ENCODE peak calls at places on chromosomes 6 and 20, in six cellular contexts. D, N, P, C, I and V are unnamed samples.

GRCh38 chr20:44785768-44786167 is 24.6 kb downstream of the RIMS4 start:
- DNase-seq in I (no peak), P (no peak), D (peak), C (no peak), N (no peak), V (no peak)

GRCh38 chr20:3071610-3072529 is at the start of gene OXT:
- DNase-seq in P (peak), D (peak), N (no peak), C (peak), I (no peak), V (peak)

GRCh38 chr6:75855047-75855446 is 106.0 kb downstream of the MYO6 start:
- DNase-seq in C (no peak), N (peak), P (peak), I (peak), D (no peak), V (peak)

GRCh38 chr6:37083243-37084138 is 78.0 kb downstream of the FGD2 start:
- DNase-seq in D (no peak), P (peak), C (peak), N (no peak), I (peak), V (no peak)

GRCh38 chr20:19022118-19022575 is 190.3 kb upstream of the SLC24A3 start:
- DNase-seq in C (peak), D (no peak), I (no peak), P (no peak), N (no peak), V (no peak)

GRCh38 chr6:45376310-45377040 is 1.3 kb downstream of the SUPT3H start:
- DNase-seq in C (no peak), P (no peak), N (no peak), I (no peak), D (no peak), V (no peak)

GRCh38 chr20:47464380-47465101 is 37.1 kb upstream of the NCOA3 start:
- DNase-seq in C (peak), D (no peak), P (peak), N (no peak), I (peak), V (no peak)

GRCh38 chr6:67766061-67766460 is 869.0 kb upstream of the ADGRB3 start:
- DNase-seq in C (no peak), P (peak), D (no peak), N (no peak), I (no peak), V (no peak)

GRCh38 chr6:131400054-131400781 is 172.8 kb upstream of the ARG1 start:
- DNase-seq in C (no peak), P (no peak), I (peak), N (no peak), D (no peak), V (no peak)

GRCh38 chr6:78308025-78308424 is 559.3 kb upstream of the IRAK1BP1 start:
- DNase-seq in I (no peak), P (no peak), D (peak), N (peak), C (no peak), V (no peak)

GRCh38 chr20:63567382-63568169 is 6.5 kb downstream of the HELZ2 start:
- DNase-seq in D (no peak), N (peak), C (no peak), I (no peak), P (no peak), V (peak)

GRCh38 chr6:105619971-105620741 is 217.3 kb upstream of the PREP start:
- DNase-seq in D (no peak), N (no peak), C (no peak), P (no peak), I (no peak), V (no peak)

GRCh38 chr6:160071805-160072687 is 49.6 kb upstream of the SLC22A1 start:
- DNase-seq in C (no peak), D (no peak), N (no peak), I (no peak), P (no peak), V (no peak)

GRCh38 chr20:326645-327031 is 1.3 kb downstream of the SOX12 start:
- DNase-seq in C (peak), N (no peak), I (no peak), P (no peak), D (no peak), V (no peak)

GRCh38 chr20:35972445-35972844 is 4.1 kb downstream of the CNBD2 start:
- DNase-seq in N (no peak), P (no peak), C (no peak), I (no peak), D (no peak), V (no peak)

GRCh38 chr6:53828215-53828614 is 33.4 kb downstream of the LRRC1 start:
- DNase-seq in N (no peak), D (no peak), C (no peak), P (no peak), I (no peak), V (no peak)

GRCh38 chr6:69812746-69813427 is 16.1 kb upstream of the LMBRD1 start:
- DNase-seq in D (no peak), I (no peak), P (no peak), N (no peak), C (no peak), V (no peak)

GRCh38 chr6:24935753-24936152 is at the start of gene RIPOR2:
- DNase-seq in N (peak), C (no peak), D (peak), P (no peak), I (no peak), V (peak)

GRCh38 chr20:11267762-11268335 is 594.0 kb upstream of the JAG1 start:
- DNase-seq in D (no peak), P (no peak), N (no peak), C (no peak), I (no peak), V (no peak)

GRCh38 chr20:18314786-18315406 is 26.6 kb downstream of the ZNF133 start:
- DNase-seq in P (no peak), I (peak), C (no peak), D (no peak), N (no peak), V (no peak)

GRCh38 chr6:63452117-63452516 is 120.2 kb upstream of the LOC128125822 start:
- DNase-seq in C (no peak), I (no peak), D (no peak), N (no peak), P (no peak), V (no peak)

GRCh38 chr6:22399693-22400092 is 102.9 kb upstream of the PRL start:
- DNase-seq in D (no peak), P (no peak), N (no peak), I (no peak), C (no peak), V (no peak)

GRCh38 chr6:6366778-6367177 is 46.3 kb upstream of the F13A1 start:
- DNase-seq in I (no peak), C (no peak), D (peak), N (no peak), P (no peak), V (no peak)

GRCh38 chr6:56524891-56525703 is 117.6 kb downstream of the DST start:
- DNase-seq in I (peak), C (no peak), N (no peak), P (no peak), D (no peak), V (no peak)

GRCh38 chr6:73079978-73080377 is 145.3 kb downstream of the KHDC1L start:
- DNase-seq in D (no peak), N (peak), P (no peak), C (no peak), I (no peak), V (peak)

GRCh38 chr20:1669304-1669703 is 11.7 kb upstream of the SIRPG start:
- DNase-seq in C (no peak), N (no peak), I (no peak), D (no peak), P (peak), V (no peak)

GRCh38 chr6:129567374-129567773 is 142.6 kb downstream of the ARHGAP18 start:
- DNase-seq in C (no peak), I (no peak), D (peak), N (peak), P (no peak), V (no peak)

GRCh38 chr20:34045294-34045693 is 51.6 kb downstream of the RALY start:
- DNase-seq in P (peak), I (no peak), C (no peak), D (no peak), N (no peak), V (no peak)

GRCh38 chr20:50369225-50370035 is 140.8 kb upstream of the PTPN1 start:
- DNase-seq in I (no peak), D (no peak), C (no peak), N (no peak), P (no peak), V (no peak)

GRCh38 chr6:169240591-169241390 is 12.9 kb downstream of the THBS2 start:
- DNase-seq in I (no peak), P (no peak), N (no peak), D (no peak), C (no peak), V (no peak)

GRCh38 chr20:35021831-35022230 is 66.2 kb downstream of the MYH7B start:
- DNase-seq in P (no peak), C (no peak), I (no peak), D (no peak), N (no peak), V (no peak)

GRCh38 chr6:79614326-79615285 is 16.5 kb upstream of the SH3BGRL2 start:
- DNase-seq in D (no peak), C (no peak), N (peak), I (no peak), P (no peak), V (peak)

GRCh38 chr20:39458452-39458851 is 496.3 kb downstream of the DHX35 start:
- DNase-seq in P (no peak), C (no peak), D (no peak), I (no peak), N (no peak), V (no peak)

GRCh38 chr6:52675372-52675771 is 4.5 kb downstream of the TMEM14A start:
- DNase-seq in P (no peak), D (no peak), N (no peak), I (no peak), C (no peak), V (no peak)

GRCh38 chr20:8744228-8744844 is 324.6 kb upstream of the PLCB4 start:
- DNase-seq in P (no peak), C (no peak), N (no peak), I (no peak), D (no peak), V (no peak)

GRCh38 chr6:136656121-136656520 is 105.9 kb upstream of the MAP7 start:
- DNase-seq in C (no peak), P (no peak), I (no peak), N (no peak), D (no peak), V (no peak)

GRCh38 chr6:126614642-126615504 is 275.0 kb downstream of the CENPW start:
- DNase-seq in I (no peak), P (no peak), C (no peak), D (peak), N (peak), V (no peak)

GRCh38 chr6:55474386-55474785 is 104.6 kb downstream of the HMGCLL1 start:
- DNase-seq in I (no peak), P (no peak), D (no peak), N (no peak), C (no peak), V (no peak)

GRCh38 chr6:89574860-89575561 is 63.5 kb downstream of the LYRM2 start:
- DNase-seq in I (no peak), N (peak), C (no peak), P (no peak), D (no peak), V (no peak)

GRCh38 chr6:141131616-141132015 is 1001.1 kb upstream of the GJE1 start:
- DNase-seq in P (no peak), C (no peak), I (no peak), D (no peak), N (no peak), V (no peak)

GRCh38 chr6:116244284-116244683 is 9.6 kb downstream of the TSPYL4 start:
- DNase-seq in P (no peak), I (no peak), C (no peak), D (no peak), N (no peak), V (no peak)
- TF ChIP-seq CTCF in P (no peak), I (no peak), C (no peak), D (no peak), N (no peak), V (no peak)

DNA sequence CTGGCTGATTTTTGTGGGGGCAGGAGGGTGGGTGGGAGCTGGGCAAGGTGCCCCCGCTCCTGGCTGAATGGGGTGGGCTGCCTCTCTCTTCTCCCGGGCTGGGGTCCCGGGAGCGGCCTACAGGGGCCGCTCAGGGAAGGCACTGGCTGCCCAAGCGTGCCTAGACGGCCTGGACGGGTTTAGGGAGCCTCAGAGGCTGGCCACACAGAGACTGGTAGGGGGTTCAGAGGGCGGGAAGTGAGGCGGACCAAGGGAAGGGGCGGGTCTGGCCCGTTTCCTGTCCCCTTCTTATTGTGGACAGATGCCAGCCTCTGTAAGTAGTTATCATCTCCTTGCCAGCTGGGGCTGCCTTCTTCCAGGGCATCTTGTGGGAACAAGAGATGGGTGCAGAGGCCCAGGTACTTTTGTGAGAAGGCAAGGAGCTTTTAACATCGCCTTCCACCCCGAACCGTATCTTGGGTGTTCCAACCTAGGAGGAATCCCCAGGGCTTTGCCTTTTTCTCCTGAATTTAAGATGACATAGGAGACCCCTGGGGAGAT is 437 bp downstream of the CD40 start:
- DNase-seq in P (peak), D (peak), N (peak), C (no peak), I (no peak), V (peak)
- TF ChIP-seq CTCF in P (no peak), D (peak), N (no peak), C (no peak), I (no peak), V (no peak)

DNA sequence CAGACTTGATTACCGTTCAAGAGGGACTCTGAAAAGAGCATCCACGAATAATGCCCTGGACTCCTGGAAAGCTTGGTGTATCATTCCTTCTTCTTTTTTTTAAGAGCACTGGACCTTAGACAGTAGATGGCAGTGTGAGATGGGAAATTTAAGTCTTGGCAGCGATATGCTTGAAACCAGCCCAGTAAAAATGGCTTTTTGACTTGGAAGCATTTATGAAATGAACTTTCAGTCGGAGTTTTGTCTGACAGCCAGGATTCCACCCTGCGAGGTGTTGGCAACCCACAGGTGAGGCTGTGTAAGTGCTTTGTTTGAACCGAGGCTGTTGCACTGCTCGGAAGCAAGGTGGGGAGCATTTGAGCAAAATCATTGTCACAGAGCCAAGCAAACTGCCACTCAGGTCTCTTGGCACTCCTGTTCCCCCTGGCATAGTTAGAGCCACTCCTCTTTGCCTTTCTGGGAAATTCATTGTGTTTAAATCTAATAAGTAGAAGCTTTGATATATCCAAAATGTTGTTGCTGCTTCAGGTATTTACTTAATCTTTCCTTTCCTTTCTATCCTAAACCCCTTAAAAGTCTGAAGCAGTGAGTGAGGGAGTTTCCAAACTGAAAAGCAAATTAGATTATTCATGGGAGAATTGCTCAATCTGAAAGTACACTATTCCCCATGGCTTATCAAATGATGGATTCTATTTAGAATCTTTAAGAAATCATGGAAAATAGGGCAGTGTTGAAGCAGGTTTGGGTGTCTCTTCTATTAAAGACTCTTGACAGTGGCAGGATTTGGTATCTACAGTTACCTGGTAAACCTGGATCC is 272.8 kb upstream of the SLC35B3 start:
- DNase-seq in P (no peak), C (no peak), I (peak), D (no peak), N (peak), V (no peak)
- TF ChIP-seq CTCF in P (peak), C (no peak), I (peak), D (peak), N (peak), V (peak)

DNA sequence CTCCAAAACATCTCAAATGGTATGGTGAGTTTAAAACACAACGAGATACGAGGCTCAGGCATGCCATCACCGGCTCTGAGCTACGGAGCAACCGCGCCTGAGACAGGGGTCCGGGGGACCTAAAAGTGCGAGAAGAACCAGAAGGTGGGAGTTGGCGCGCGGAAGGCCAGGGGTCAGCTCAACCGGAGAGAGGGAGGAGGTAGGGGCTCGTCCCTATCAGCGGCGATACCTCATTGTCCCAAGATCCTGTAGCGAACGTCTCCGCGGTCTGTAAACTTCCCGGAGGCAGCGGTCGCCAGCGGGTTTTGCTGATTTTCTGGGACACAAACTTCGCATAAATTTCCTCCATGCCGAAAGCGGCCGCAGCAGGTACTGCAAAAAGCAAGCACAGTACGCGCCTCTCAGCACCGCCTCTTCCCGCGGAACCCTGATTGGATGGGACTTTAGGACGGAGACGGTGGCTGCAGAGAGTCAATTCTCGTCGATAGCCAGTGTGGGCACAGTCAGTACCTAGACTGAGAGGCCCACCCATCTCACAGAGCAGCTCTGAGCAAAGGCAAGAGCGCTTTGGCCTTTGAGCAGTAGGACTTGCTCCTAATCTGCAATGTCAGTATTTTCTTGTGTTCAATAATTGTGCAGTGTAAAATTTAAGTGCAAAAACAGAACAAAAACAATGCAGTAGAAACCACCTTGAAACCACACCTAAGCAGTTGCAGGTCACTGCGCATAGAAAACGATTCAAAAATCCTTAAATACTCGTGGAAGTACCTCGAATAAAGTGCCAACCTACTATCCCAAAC is at the start of gene NUP43:
- DNase-seq in D (peak), C (peak), I (peak), N (peak), P (peak), V (peak)
- TF ChIP-seq CTCF in D (peak), C (peak), I (peak), N (peak), P (peak), V (no peak)

GRCh38 chr20:42483694-42484303 is 705.9 kb downstream of the PTPRT start:
- DNase-seq in I (no peak), P (no peak), D (peak), C (no peak), N (peak), V (no peak)

GRCh38 chr20:42484790-42485365 is 704.8 kb downstream of the PTPRT start:
- DNase-seq in N (no peak), C (no peak), I (no peak), P (no peak), D (no peak), V (no peak)

GRCh38 chr20:42482808-42483207 is 706.9 kb downstream of the PTPRT start:
- DNase-seq in I (no peak), C (no peak), D (no peak), P (no peak), N (no peak), V (no peak)

GRCh38 chr20:42485566-42485965 is 704.1 kb downstream of the PTPRT start:
- DNase-seq in I (no peak), C (no peak), N (no peak), D (no peak), P (no peak), V (no peak)

GRCh38 chr20:42484335-42484734 is 705.4 kb downstream of the PTPRT start:
- DNase-seq in N (no peak), D (no peak), P (peak), C (no peak), I (no peak), V (no peak)
- TF ChIP-seq CTCF in N (no peak), D (no peak), P (no peak), C (no peak), I (no peak), V (no peak)

GRCh38 chr6:132995009-132995408 is 180.6 kb downstream of the RPS12 start:
- DNase-seq in N (no peak), I (no peak), D (no peak), C (no peak), P (no peak), V (no peak)

GRCh38 chr6:132995432-132995831 is 181.1 kb downstream of the RPS12 start:
- DNase-seq in N (no peak), D (no peak), I (no peak), C (no peak), P (no peak), V (no peak)

DNA sequence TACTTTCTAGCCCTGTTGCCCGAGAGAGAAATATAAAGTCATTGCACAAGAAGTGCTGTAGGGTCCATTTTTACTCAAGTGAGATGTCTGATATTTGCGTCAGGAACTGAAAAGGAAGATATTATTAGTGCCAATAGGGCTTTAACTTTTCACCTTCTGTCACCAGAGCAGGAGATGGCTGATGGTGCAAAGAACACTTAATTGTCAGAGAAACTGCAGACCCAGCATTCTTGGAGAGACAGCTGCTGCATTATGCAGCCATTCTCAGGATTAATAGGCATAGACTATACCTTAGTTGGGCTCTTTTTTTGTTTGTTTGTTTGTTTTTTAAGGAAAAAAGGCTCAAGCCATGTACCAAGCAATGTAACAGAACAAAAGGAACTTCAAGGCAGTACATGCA is 179.4 kb downstream of the RPS12 start:
- DNase-seq in N (no peak), P (no peak), C (no peak), D (no peak), I (no peak), V (no peak)
- TF ChIP-seq CTCF in N (no peak), P (no peak), C (no peak), D (no peak), I (no peak), V (no peak)